ENCODE peak calls at places on chromosomes 6 and 20, in seven cellular contexts. L, N, I, Z, D, V and W are unnamed samples.

GRCh38 chr6:28544211-28544610 is 18.5 kb downstream of the GPX5 start:
- DNase-seq in L (no peak), N (no peak), I (no peak), Z (peak; percentile 23), D (no peak), V (no peak), W (no peak)

GRCh38 chr6:160810238-160810637 is 108.2 kb downstream of the PLG start:
- DNase-seq in L (no peak), N (no peak), I (no peak), Z (no peak), D (no peak), V (no peak), W (no peak)

GRCh38 chr20:51451484-51451883 is 91.0 kb downstream of the NFATC2 start:
- DNase-seq in L (no peak), N (no peak), I (no peak), Z (no peak), D (no peak), V (no peak), W (no peak)

GRCh38 chr6:78770766-78771165 is 96.6 kb upstream of the IRAK1BP1 start:
- DNase-seq in L (no peak), N (no peak), I (no peak), Z (no peak), D (no peak), V (no peak), W (peak; percentile 1)

GRCh38 chr6:149168968-149169367 is 148.5 kb upstream of the TAB2 start:
- DNase-seq in L (no peak), N (no peak), I (no peak), Z (peak; percentile 29), D (no peak), V (no peak), W (no peak)

GRCh38 chr6:87741001-87741650 is 39.1 kb upstream of the AKIRIN2 start:
- DNase-seq in L (no peak), N (no peak), I (no peak), Z (no peak), D (no peak), V (no peak), W (no peak)

GRCh38 chr6:15441215-15441868 is 195.5 kb downstream of the JARID2 start:
- DNase-seq in L (no peak), N (peak; percentile 62), I (peak; percentile 81), Z (peak; percentile 58), D (no peak), V (no peak), W (peak; percentile 83)

GRCh38 chr6:121731381-121731780 is 295.9 kb downstream of the GJA1 start:
- DNase-seq in L (no peak), N (no peak), I (no peak), Z (no peak), D (no peak), V (no peak), W (no peak)

GRCh38 chr6:1572892-1573291 is 36.8 kb upstream of the FOXC1 start:
- DNase-seq in L (no peak), N (no peak), I (peak; percentile 49), Z (no peak), D (no peak), V (no peak), W (peak; percentile 31)

GRCh38 chr20:21981179-21981578 is 275.7 kb downstream of the PAX1 start:
- DNase-seq in L (no peak), N (no peak), I (peak; percentile 58), Z (no peak), D (no peak), V (no peak), W (peak; percentile 71)

GRCh38 chr20:682123-682522 is 6.5 kb upstream of the SCRT2 start:
- DNase-seq in L (no peak), N (no peak), I (no peak), Z (no peak), D (no peak), V (no peak), W (no peak)

GRCh38 chr6:134502614-134503541 is 185.0 kb upstream of the SGK1 start:
- DNase-seq in L (peak; percentile 83), N (no peak), I (no peak), Z (no peak), D (no peak), V (no peak), W (no peak)

GRCh38 chr6:4008324-4009047 is 70.5 kb downstream of the FAM217A start:
- DNase-seq in L (no peak), N (peak; percentile 35), I (peak; percentile 91), Z (peak; percentile 49), D (no peak), V (no peak), W (peak; percentile 87)

GRCh38 chr6:105135056-105135455 is 44.8 kb downstream of the POPDC3 start:
- DNase-seq in L (no peak), N (peak; percentile 59), I (peak; percentile 50), Z (no peak), D (no peak), V (no peak), W (peak; percentile 43)

GRCh38 chr6:156944412-156944811 is 167.2 kb downstream of the ARID1B start:
- DNase-seq in L (no peak), N (no peak), I (no peak), Z (no peak), D (no peak), V (no peak), W (no peak)

GRCh38 chr6:161876231-161876630 is 602.4 kb upstream of the AGPAT4 start:
- DNase-seq in L (no peak), N (no peak), I (no peak), Z (no peak), D (no peak), V (no peak), W (no peak)

GRCh38 chr20:60037120-60037499 is 78.9 kb downstream of the CDH26 start:
- DNase-seq in L (no peak), N (no peak), I (peak; percentile 33), Z (no peak), D (no peak), V (no peak), W (no peak)

GRCh38 chr6:100466410-100467143 is 1.9 kb upstream of the SIM1 start:
- DNase-seq in L (no peak), N (no peak), I (no peak), Z (no peak), D (no peak), V (no peak), W (no peak)

GRCh38 chr6:11160199-11160598 is 48.7 kb upstream of the ERVFRD-1 start:
- DNase-seq in L (no peak), N (no peak), I (no peak), Z (no peak), D (no peak), V (no peak), W (peak; percentile 59)

GRCh38 chr6:20769651-20770050 is 235.4 kb downstream of the CDKAL1 start:
- DNase-seq in L (no peak), N (no peak), I (no peak), Z (no peak), D (no peak), V (no peak), W (no peak)

GRCh38 chr6:12403201-12403826 is 113.2 kb downstream of the EDN1 start:
- DNase-seq in L (no peak), N (no peak), I (peak; percentile 70), Z (no peak), D (no peak), V (no peak), W (peak; percentile 81)

GRCh38 chr6:33818293-33818692 is 14.5 kb upstream of the MLN start:
- DNase-seq in L (no peak), N (no peak), I (no peak), Z (no peak), D (no peak), V (no peak), W (no peak)

GRCh38 chr6:167788531-167788903 is 38.2 kb upstream of the AFDN start:
- DNase-seq in L (no peak), N (no peak), I (no peak), Z (no peak), D (no peak), V (no peak), W (no peak)

GRCh38 chr20:47577271-47577670 is 75.6 kb downstream of the NCOA3 start:
- DNase-seq in L (no peak), N (no peak), I (no peak), Z (no peak), D (no peak), V (no peak), W (no peak)

GRCh38 chr20:47578543-47578942 is 76.9 kb downstream of the NCOA3 start:
- DNase-seq in L (no peak), N (no peak), I (no peak), Z (no peak), D (no peak), V (no peak), W (peak; percentile 19)

GRCh38 chr20:47574616-47575401 is 73.1 kb downstream of the NCOA3 start:
- DNase-seq in L (no peak), N (peak; percentile 23), I (no peak), Z (peak; percentile 51), D (no peak), V (no peak), W (peak; percentile 45)

GRCh38 chr20:47573586-47573985 is 71.9 kb downstream of the NCOA3 start:
- DNase-seq in L (no peak), N (no peak), I (no peak), Z (no peak), D (no peak), V (no peak), W (no peak)

GRCh38 chr20:47576516-47577033 is 74.9 kb downstream of the NCOA3 start:
- DNase-seq in L (peak; percentile 36), N (peak; percentile 92), I (peak; percentile 54), Z (peak; percentile 68), D (peak; percentile 51), V (no peak), W (peak; percentile 85)
- H3K4me3 ChIP-seq in L (peak overlapping the region; percentile 47), N (no peak overlapping the region), I (peak overlapping the region; percentile 21), Z (peak overlapping the region; percentile 32), D (peak overlapping the region; percentile 1), V (no peak overlapping the region), W (no peak overlapping the region)

GRCh38 chr20:37943501-37944455 is 40.9 kb downstream of the VSTM2L start:
- DNase-seq in L (peak; percentile 4), N (no peak), I (no peak), Z (no peak), D (no peak), V (peak; percentile 72), W (no peak)
- TF ChIP-seq CTCF in L (no peak), N (no peak), I (no peak), Z (no peak), D (no peak), V (no peak), W (no peak)

GRCh38 chr6:163529605-163530004 is 115.1 kb downstream of the QKI start:
- DNase-seq in L (no peak), N (no peak), I (peak; percentile 86), Z (no peak), D (no peak), V (no peak), W (peak; percentile 92)
- H3K4me3 ChIP-seq in L (no peak overlapping the region), N (no peak overlapping the region), I (no peak overlapping the region), Z (no peak overlapping the region), D (no peak overlapping the region), V (no peak overlapping the region), W (no peak overlapping the region)

DNA sequence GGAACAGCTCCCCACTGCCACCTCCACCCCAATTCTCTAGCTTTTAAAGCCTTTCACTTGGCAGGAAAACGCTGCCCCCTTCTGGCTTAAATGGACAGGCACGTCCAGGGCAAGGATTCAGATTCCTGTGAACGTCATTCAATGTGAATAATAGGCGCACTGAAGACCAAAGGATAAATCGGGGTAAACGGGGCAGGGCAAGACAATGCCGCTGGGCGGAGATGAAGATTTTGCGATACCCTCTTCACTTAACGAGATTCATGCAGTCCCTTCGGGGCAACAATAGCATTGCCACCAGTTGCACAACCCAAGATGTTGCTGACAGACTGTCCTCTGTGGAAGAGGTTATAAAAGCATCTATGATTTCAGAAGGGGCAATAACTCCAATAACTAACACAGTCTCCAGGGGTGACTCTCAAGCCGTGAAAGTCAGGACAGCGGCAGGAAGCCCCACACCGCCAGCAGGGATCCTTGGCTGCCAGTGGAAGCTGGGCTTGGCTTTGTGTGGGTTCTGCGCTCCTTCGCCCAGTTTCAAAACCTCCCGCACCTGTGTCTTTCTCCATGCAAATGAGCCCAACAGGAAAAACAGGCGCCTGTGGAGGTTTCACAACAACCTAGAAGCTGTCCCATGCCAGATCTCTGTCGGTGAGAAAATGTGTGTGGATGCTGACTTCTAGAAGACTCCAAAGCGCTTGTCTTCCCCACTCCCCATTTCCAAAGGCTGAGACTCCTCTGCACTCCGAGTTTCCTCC is 291.8 kb downstream of the BMP7 start:
- DNase-seq in L (peak; percentile 68), N (peak; percentile 72), I (peak; percentile 66), Z (peak; percentile 35), D (no peak), V (no peak), W (peak; percentile 64)
- TF ChIP-seq CTCF in L (peak; percentile 72), N (peak; percentile 77), I (peak; percentile 90), Z (peak; percentile 40), D (peak; percentile 41), V (no peak), W (peak; percentile 83)